ENCODE peak calls at places on chromosomes 4 and X, in nine cellular contexts. One of them, this sample, is unnamed.

GRCh38 chrX:154333837-154334271 is 38.3 kb downstream of the TKTL1 start:
- DNase-seq in esophagus squamous epithelium: no peak
- DNase-seq in fibroblast of lung: no peak
- DNase-seq in A549: no peak
- DNase-seq in neural progenitor cell: no peak
- DNase-seq in heart left ventricle: peak; percentile 20
- DNase-seq in heart right ventricle: no peak
- DNase-seq in psoas muscle: peak; percentile 3
- DNase-seq in cardiac muscle cell: no peak
- DNase-seq in this sample: no peak

GRCh38 chr4:108762559-108763225 is at the start of gene ETNPPL:
- DNase-seq in esophagus squamous epithelium: no peak
- DNase-seq in fibroblast of lung: peak; percentile 21
- DNase-seq in A549: no peak
- DNase-seq in neural progenitor cell: peak; percentile 85
- DNase-seq in heart left ventricle: peak; percentile 50
- DNase-seq in heart right ventricle: peak; percentile 7
- DNase-seq in psoas muscle: peak; percentile 67
- DNase-seq in cardiac muscle cell: peak; percentile 76
- DNase-seq in this sample: no peak

GRCh38 chr4:54929459-54929858 is 195.9 kb downstream of the KDR start:
- DNase-seq in esophagus squamous epithelium: no peak
- DNase-seq in fibroblast of lung: no peak
- DNase-seq in A549: no peak
- DNase-seq in neural progenitor cell: no peak
- DNase-seq in heart left ventricle: peak; percentile 35
- DNase-seq in heart right ventricle: peak; percentile 58
- DNase-seq in psoas muscle: no peak
- DNase-seq in cardiac muscle cell: no peak
- DNase-seq in this sample: no peak

GRCh38 chr4:125316391-125316780 is 1.6 kb downstream of the FAT4 start:
- DNase-seq in esophagus squamous epithelium: no peak
- DNase-seq in fibroblast of lung: no peak
- DNase-seq in A549: peak; percentile 18
- DNase-seq in neural progenitor cell: peak; percentile 44
- DNase-seq in heart left ventricle: peak; percentile 52
- DNase-seq in heart right ventricle: peak; percentile 33
- DNase-seq in psoas muscle: peak; percentile 65
- DNase-seq in cardiac muscle cell: peak; percentile 34
- DNase-seq in this sample: no peak

GRCh38 chr4:138614462-138615142 is 372.5 kb upstream of the SLC7A11 start:
- DNase-seq in esophagus squamous epithelium: no peak
- DNase-seq in fibroblast of lung: no peak
- DNase-seq in A549: no peak
- DNase-seq in neural progenitor cell: no peak
- DNase-seq in heart left ventricle: no peak
- DNase-seq in heart right ventricle: no peak
- DNase-seq in psoas muscle: no peak
- DNase-seq in cardiac muscle cell: no peak
- DNase-seq in this sample: no peak

GRCh38 chr4:148065069-148065468 is 333.2 kb downstream of the ARHGAP10 start:
- DNase-seq in esophagus squamous epithelium: no peak
- DNase-seq in fibroblast of lung: peak; percentile 82
- DNase-seq in A549: no peak
- DNase-seq in neural progenitor cell: no peak
- DNase-seq in heart left ventricle: no peak
- DNase-seq in heart right ventricle: no peak
- DNase-seq in psoas muscle: no peak
- DNase-seq in cardiac muscle cell: no peak
- DNase-seq in this sample: no peak

GRCh38 chr4:79623125-79623905 is 215.3 kb upstream of the GK2 start:
- DNase-seq in esophagus squamous epithelium: no peak
- DNase-seq in fibroblast of lung: no peak
- DNase-seq in A549: no peak
- DNase-seq in neural progenitor cell: no peak
- DNase-seq in heart left ventricle: no peak
- DNase-seq in heart right ventricle: no peak
- DNase-seq in psoas muscle: no peak
- DNase-seq in cardiac muscle cell: no peak
- DNase-seq in this sample: no peak

GRCh38 chr4:79652726-79653125 is 244.7 kb upstream of the GK2 start:
- DNase-seq in esophagus squamous epithelium: no peak
- DNase-seq in fibroblast of lung: no peak
- DNase-seq in A549: no peak
- DNase-seq in neural progenitor cell: no peak
- DNase-seq in heart left ventricle: no peak
- DNase-seq in heart right ventricle: no peak
- DNase-seq in psoas muscle: no peak
- DNase-seq in cardiac muscle cell: no peak
- DNase-seq in this sample: no peak

GRCh38 chrX:70172226-70172625 is 5.1 kb upstream of the DGAT2L6 start:
- DNase-seq in esophagus squamous epithelium: no peak
- DNase-seq in fibroblast of lung: peak; percentile 29
- DNase-seq in A549: no peak
- DNase-seq in neural progenitor cell: no peak
- DNase-seq in heart left ventricle: no peak
- DNase-seq in heart right ventricle: no peak
- DNase-seq in psoas muscle: no peak
- DNase-seq in cardiac muscle cell: no peak
- DNase-seq in this sample: no peak

GRCh38 chrX:57367649-57368048 is 81.1 kb downstream of the FAAH2 start:
- DNase-seq in esophagus squamous epithelium: no peak
- DNase-seq in fibroblast of lung: no peak
- DNase-seq in A549: no peak
- DNase-seq in neural progenitor cell: no peak
- DNase-seq in heart left ventricle: no peak
- DNase-seq in heart right ventricle: no peak
- DNase-seq in psoas muscle: no peak
- DNase-seq in cardiac muscle cell: peak; percentile 1
- DNase-seq in this sample: no peak

GRCh38 chrX:40468033-40468979 is 112.5 kb upstream of the ATP6AP2 start:
- DNase-seq in esophagus squamous epithelium: no peak
- DNase-seq in fibroblast of lung: peak; percentile 59
- DNase-seq in A549: peak; percentile 21
- DNase-seq in neural progenitor cell: peak; percentile 72
- DNase-seq in heart left ventricle: peak; percentile 51
- DNase-seq in heart right ventricle: peak; percentile 42
- DNase-seq in psoas muscle: no peak
- DNase-seq in cardiac muscle cell: peak; percentile 85
- DNase-seq in this sample: no peak

GRCh38 chr4:24722026-24722568 is 73.3 kb upstream of the SOD3 start:
- DNase-seq in esophagus squamous epithelium: no peak
- DNase-seq in fibroblast of lung: no peak
- DNase-seq in A549: no peak
- DNase-seq in neural progenitor cell: no peak
- DNase-seq in heart left ventricle: no peak
- DNase-seq in heart right ventricle: no peak
- DNase-seq in psoas muscle: no peak
- DNase-seq in cardiac muscle cell: no peak
- DNase-seq in this sample: no peak

DNA sequence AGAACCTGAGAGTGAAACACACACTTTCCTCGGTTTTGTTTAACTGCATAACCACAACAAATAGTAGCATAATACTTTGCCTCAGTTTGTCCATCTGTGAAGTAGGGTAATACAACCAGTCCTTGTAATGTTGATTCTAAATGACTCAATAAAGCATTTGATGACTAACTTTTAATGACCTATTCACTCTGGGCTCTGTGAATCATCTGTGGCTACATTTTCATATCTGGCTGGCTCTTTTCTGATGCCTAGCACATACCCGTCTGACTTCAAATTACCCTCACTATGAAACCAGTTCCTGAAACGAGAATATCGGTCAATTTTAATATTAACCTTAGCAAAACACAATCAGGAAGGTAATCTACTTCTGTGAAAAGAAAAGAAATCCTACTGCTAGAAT is 151.0 kb downstream of the SH2D1A start:
- DNase-seq in esophagus squamous epithelium: no peak
- DNase-seq in fibroblast of lung: no peak
- DNase-seq in A549: no peak
- DNase-seq in neural progenitor cell: no peak
- DNase-seq in heart left ventricle: no peak
- DNase-seq in heart right ventricle: no peak
- DNase-seq in psoas muscle: no peak
- DNase-seq in cardiac muscle cell: no peak
- DNase-seq in this sample: peak; percentile 39
- TF ChIP-seq CTCF in esophagus squamous epithelium: no peak
- TF ChIP-seq CTCF in fibroblast of lung: no peak
- TF ChIP-seq CTCF in A549: no peak
- TF ChIP-seq CTCF in neural progenitor cell: no peak
- TF ChIP-seq CTCF in heart left ventricle: no peak
- TF ChIP-seq CTCF in heart right ventricle: no peak
- TF ChIP-seq CTCF in psoas muscle: no peak
- TF ChIP-seq CTCF in cardiac muscle cell: no peak
- TF ChIP-seq CTCF in this sample: no peak

GRCh38 chr4:83204731-83205130 is 79.9 kb downstream of the COQ2 start:
- DNase-seq in esophagus squamous epithelium: no peak
- DNase-seq in fibroblast of lung: no peak
- DNase-seq in A549: no peak
- DNase-seq in neural progenitor cell: no peak
- DNase-seq in heart left ventricle: no peak
- DNase-seq in heart right ventricle: no peak
- DNase-seq in psoas muscle: no peak
- DNase-seq in cardiac muscle cell: no peak
- DNase-seq in this sample: no peak

GRCh38 chr4:83207497-83208105 is 77.0 kb downstream of the COQ2 start:
- DNase-seq in esophagus squamous epithelium: no peak
- DNase-seq in fibroblast of lung: peak; percentile 91
- DNase-seq in A549: peak; percentile 18
- DNase-seq in neural progenitor cell: no peak
- DNase-seq in heart left ventricle: no peak
- DNase-seq in heart right ventricle: no peak
- DNase-seq in psoas muscle: no peak
- DNase-seq in cardiac muscle cell: no peak
- DNase-seq in this sample: peak; percentile 63

GRCh38 chr4:83208776-83209365 is 75.7 kb downstream of the COQ2 start:
- DNase-seq in esophagus squamous epithelium: no peak
- DNase-seq in fibroblast of lung: no peak
- DNase-seq in A549: peak; percentile 13
- DNase-seq in neural progenitor cell: no peak
- DNase-seq in heart left ventricle: no peak
- DNase-seq in heart right ventricle: no peak
- DNase-seq in psoas muscle: no peak
- DNase-seq in cardiac muscle cell: no peak
- DNase-seq in this sample: peak; percentile 21

GRCh38 chr4:83205760-83206159 is 78.8 kb downstream of the COQ2 start:
- DNase-seq in esophagus squamous epithelium: no peak
- DNase-seq in fibroblast of lung: no peak
- DNase-seq in A549: no peak
- DNase-seq in neural progenitor cell: no peak
- DNase-seq in heart left ventricle: no peak
- DNase-seq in heart right ventricle: no peak
- DNase-seq in psoas muscle: no peak
- DNase-seq in cardiac muscle cell: no peak
- DNase-seq in this sample: no peak

GRCh38 chr4:83208371-83208770 is 76.2 kb downstream of the COQ2 start:
- DNase-seq in esophagus squamous epithelium: no peak
- DNase-seq in fibroblast of lung: no peak
- DNase-seq in A549: peak; percentile 12
- DNase-seq in neural progenitor cell: no peak
- DNase-seq in heart left ventricle: no peak
- DNase-seq in heart right ventricle: no peak
- DNase-seq in psoas muscle: no peak
- DNase-seq in cardiac muscle cell: no peak
- DNase-seq in this sample: no peak
- H3K4me1 ChIP-seq in esophagus squamous epithelium: peaks cover 52% of the 10 kb centered on the region
- H3K4me1 ChIP-seq in fibroblast of lung: peaks cover 2% of the 10 kb centered on the region
- H3K4me1 ChIP-seq in A549: peaks cover 36% of the 10 kb centered on the region
- H3K4me1 ChIP-seq in neural progenitor cell: no peaks in the 10 kb centered on the region
- H3K4me1 ChIP-seq in heart left ventricle: no peaks in the 10 kb centered on the region
- H3K4me1 ChIP-seq in heart right ventricle: peaks cover 20% of the 10 kb centered on the region
- H3K4me1 ChIP-seq in psoas muscle: no peaks in the 10 kb centered on the region
- H3K4me1 ChIP-seq in cardiac muscle cell: no peaks in the 10 kb centered on the region
- H3K4me1 ChIP-seq in this sample: peaks cover 7% of the 10 kb centered on the region

GRCh38 chr4:103204114-103204513 is 6.0 kb upstream of the CENPE start:
- DNase-seq in esophagus squamous epithelium: no peak
- DNase-seq in fibroblast of lung: no peak
- DNase-seq in A549: no peak
- DNase-seq in neural progenitor cell: peak; percentile 8
- DNase-seq in heart left ventricle: no peak
- DNase-seq in heart right ventricle: no peak
- DNase-seq in psoas muscle: no peak
- DNase-seq in cardiac muscle cell: peak; percentile 7
- DNase-seq in this sample: no peak
- TF ChIP-seq CTCF in esophagus squamous epithelium: no peak
- TF ChIP-seq CTCF in fibroblast of lung: peak; percentile 24
- TF ChIP-seq CTCF in A549: peak; percentile 42
- TF ChIP-seq CTCF in neural progenitor cell: peak; percentile 61
- TF ChIP-seq CTCF in heart left ventricle: no peak
- TF ChIP-seq CTCF in heart right ventricle: no peak
- TF ChIP-seq CTCF in psoas muscle: no peak
- TF ChIP-seq CTCF in cardiac muscle cell: peak; percentile 42
- TF ChIP-seq CTCF in this sample: peak; percentile 69

GRCh38 chr4:168537556-168537955 is 40.7 kb downstream of the PALLD start:
- DNase-seq in esophagus squamous epithelium: no peak
- DNase-seq in fibroblast of lung: peak; percentile 58
- DNase-seq in A549: no peak
- DNase-seq in neural progenitor cell: no peak
- DNase-seq in heart left ventricle: no peak
- DNase-seq in heart right ventricle: no peak
- DNase-seq in psoas muscle: no peak
- DNase-seq in cardiac muscle cell: no peak
- DNase-seq in this sample: no peak

GRCh38 chr4:168540086-168540864 is 43.4 kb downstream of the PALLD start:
- DNase-seq in esophagus squamous epithelium: no peak
- DNase-seq in fibroblast of lung: peak; percentile 90
- DNase-seq in A549: no peak
- DNase-seq in neural progenitor cell: peak; percentile 27
- DNase-seq in heart left ventricle: no peak
- DNase-seq in heart right ventricle: no peak
- DNase-seq in psoas muscle: no peak
- DNase-seq in cardiac muscle cell: peak; percentile 23
- DNase-seq in this sample: peak; percentile 65

GRCh38 chr4:168541608-168541953 is 44.7 kb downstream of the PALLD start:
- DNase-seq in esophagus squamous epithelium: no peak
- DNase-seq in fibroblast of lung: peak; percentile 75
- DNase-seq in A549: no peak
- DNase-seq in neural progenitor cell: no peak
- DNase-seq in heart left ventricle: no peak
- DNase-seq in heart right ventricle: no peak
- DNase-seq in psoas muscle: no peak
- DNase-seq in cardiac muscle cell: no peak
- DNase-seq in this sample: no peak

GRCh38 chr4:168537086-168537485 is 40.2 kb downstream of the PALLD start:
- DNase-seq in esophagus squamous epithelium: no peak
- DNase-seq in fibroblast of lung: no peak
- DNase-seq in A549: no peak
- DNase-seq in neural progenitor cell: no peak
- DNase-seq in heart left ventricle: no peak
- DNase-seq in heart right ventricle: no peak
- DNase-seq in psoas muscle: no peak
- DNase-seq in cardiac muscle cell: no peak
- DNase-seq in this sample: no peak

GRCh38 chr4:168540865-168541607 is 44.2 kb downstream of the PALLD start:
- DNase-seq in esophagus squamous epithelium: no peak
- DNase-seq in fibroblast of lung: peak; percentile 70
- DNase-seq in A549: no peak
- DNase-seq in neural progenitor cell: no peak
- DNase-seq in heart left ventricle: no peak
- DNase-seq in heart right ventricle: no peak
- DNase-seq in psoas muscle: no peak
- DNase-seq in cardiac muscle cell: no peak
- DNase-seq in this sample: no peak
- H3K4me1 ChIP-seq in esophagus squamous epithelium: peaks cover 23% of the 10 kb centered on the region
- H3K4me1 ChIP-seq in fibroblast of lung: peaks cover 2% of the 10 kb centered on the region
- H3K4me1 ChIP-seq in A549: peaks cover 57% of the 10 kb centered on the region
- H3K4me1 ChIP-seq in neural progenitor cell: peaks cover 11% of the 10 kb centered on the region
- H3K4me1 ChIP-seq in heart left ventricle: peaks cover 10% of the 10 kb centered on the region
- H3K4me1 ChIP-seq in heart right ventricle: no peaks in the 10 kb centered on the region
- H3K4me1 ChIP-seq in psoas muscle: peaks cover 38% of the 10 kb centered on the region
- H3K4me1 ChIP-seq in cardiac muscle cell: peaks cover 9% of the 10 kb centered on the region
- H3K4me1 ChIP-seq in this sample: peaks cover 36% of the 10 kb centered on the region